ENCODE peak calls at places on chromosome 19, in four cellular contexts. X is mucosa of descending colon, Q is GM12865, P is H9. F is an unnamed sample.
A peak's percentile ranks its signal among the peaks of the same experiment; 100 is the strongest.

GRCh38 chr19:16435238-16435911 is 36.4 kb downstream of the EPS15L1 start:
- DNase-seq in X (peak; percentile 45), P (no peak), Q (no peak), F (no peak)

GRCh38 chr19:35995655-35995993 is 636 bp downstream of the SDHAF1 start:
- DNase-seq in X (peak; percentile 42), Q (peak; percentile 76), P (peak; percentile 77), F (no peak)

GRCh38 chr19:12580180-12580694 is 29.0 kb upstream of the ZNF564 start:
- DNase-seq in X (no peak), P (no peak), Q (no peak), F (no peak)

GRCh38 chr19:13154241-13154778 is 4.1 kb downstream of the IER2 start:
- DNase-seq in X (peak; percentile 93), P (peak; percentile 41), Q (peak; percentile 85), F (peak; percentile 40)

GRCh38 chr19:8396185-8396562 is 6.0 kb downstream of the RAB11B start:
- DNase-seq in P (no peak), X (no peak), Q (no peak), F (no peak)

GRCh38 chr19:41626877-41627276 is at the start of gene CEACAM4:
- DNase-seq in Q (no peak), P (peak; percentile 13), X (peak; percentile 14), F (no peak)

GRCh38 chr19:4229179-4229931 is at the start of gene EBI3:
- DNase-seq in X (no peak), P (peak; percentile 54), Q (peak; percentile 96), F (peak; percentile 26)

GRCh38 chr19:14487370-14488125 is 8.4 kb downstream of the GIPC1 start:
- DNase-seq in P (no peak), Q (no peak), X (no peak), F (no peak)

GRCh38 chr19:47762151-47762550 is 16.4 kb upstream of the SELENOW start:
- DNase-seq in X (no peak), Q (no peak), P (no peak), F (no peak)

GRCh38 chr19:41192574-41193419 is at the start of gene CYP2S1:
- DNase-seq in P (peak; percentile 78), X (peak; percentile 82), Q (no peak), F (peak; percentile 52)

GRCh38 chr19:44623080-44623479 is 9.7 kb downstream of the IGSF23 start:
- DNase-seq in Q (no peak), P (no peak), X (no peak), F (no peak)

GRCh38 chr19:45058622-45059159 is 17.6 kb downstream of the ZNF296 start:
- DNase-seq in X (no peak), P (no peak), Q (no peak), F (no peak)

GRCh38 chr19:47352095-47352494 is 3.0 kb downstream of the DHX34 start:
- DNase-seq in X (no peak), Q (no peak), P (no peak), F (no peak)

GRCh38 chr19:42352216-42352892 is 26.9 kb downstream of the MEGF8 start:
- DNase-seq in Q (peak; percentile 62), X (no peak), P (no peak), F (no peak)

GRCh38 chr19:3656747-3657394 is 30.3 kb upstream of the CACTIN start:
- DNase-seq in P (no peak), X (no peak), Q (no peak), F (no peak)

GRCh38 chr19:4579389-4579788 is 19.9 kb upstream of the SEMA6B start:
- DNase-seq in X (no peak), Q (no peak), P (no peak), F (no peak)

GRCh38 chr19:33610588-33610987 is 11.2 kb upstream of the CHST8 start:
- DNase-seq in X (no peak), Q (no peak), P (no peak), F (no peak)

GRCh38 chr19:36363845-36364244 is 15.2 kb downstream of the ZFP14 start:
- DNase-seq in P (no peak), Q (no peak), X (no peak), F (no peak)

GRCh38 chr19:43820098-43820860 is 6.8 kb upstream of the ZNF283 start:
- DNase-seq in X (peak; percentile 31), P (peak; percentile 57), Q (no peak), F (no peak)

GRCh38 chr19:11208526-11209471 is 11.5 kb upstream of the KANK2 start:
- DNase-seq in X (no peak), P (peak; percentile 24), Q (no peak), F (no peak)

GRCh38 chr19:13096968-13097330 is 5.7 kb downstream of the LYL1 start:
- DNase-seq in Q (no peak), P (no peak), X (no peak), F (no peak)

GRCh38 chr19:47228168-47228936 is 2.6 kb downstream of the BBC3 start:
- DNase-seq in P (peak; percentile 73), Q (peak; percentile 57), X (peak; percentile 54), F (peak; percentile 31)

GRCh38 chr19:39133431-39134270 is 8.1 kb downstream of the PAK4 start:
- DNase-seq in Q (no peak), X (no peak), P (no peak), F (no peak)

GRCh38 chr19:46644720-46645119 is 8.7 kb upstream of the GNG8 start:
- DNase-seq in P (no peak), Q (no peak), X (no peak), F (no peak)

GRCh38 chr19:41427647-41428480 is 690 bp upstream of the B3GNT8 start:
- DNase-seq in Q (no peak), X (peak; percentile 55), P (peak; percentile 39), F (no peak)

GRCh38 chr19:5031231-5032100 is 62.6 kb downstream of the KDM4B start:
- DNase-seq in Q (peak; percentile 81), X (peak; percentile 88), P (peak; percentile 92), F (peak; percentile 90)

GRCh38 chr19:13764821-13765394 is 586 bp downstream of the MRI1 start:
- DNase-seq in X (peak; percentile 31), Q (peak; percentile 48), P (no peak), F (no peak)

GRCh38 chr19:7845390-7846179 is 15.6 kb downstream of the EVI5L start:
- DNase-seq in P (peak; percentile 20), Q (no peak), X (no peak), F (no peak)

GRCh38 chr19:15129856-15130580 is 22.8 kb downstream of the SYDE1 start:
- DNase-seq in Q (no peak), P (no peak), X (no peak), F (no peak)

GRCh38 chr19:32336259-32337111 is 8.9 kb upstream of the ZNF507 start:
- DNase-seq in P (no peak), Q (no peak), X (no peak), F (no peak)
- TF ChIP-seq CTCF in P (no peak), Q (no peak), X (no peak), F (no peak)

GRCh38 chr19:387777-388176 is 21.2 kb downstream of the C2CD4C start:
- DNase-seq in Q (no peak), P (no peak), X (no peak), F (no peak)

GRCh38 chr19:383040-383439 is 25.9 kb downstream of the C2CD4C start:
- DNase-seq in P (no peak), Q (no peak), X (no peak), F (no peak)

GRCh38 chr19:384801-385169 is 24.2 kb downstream of the C2CD4C start:
- DNase-seq in P (no peak), X (no peak), Q (peak; percentile 21), F (no peak)

GRCh38 chr19:379796-380195 is 29.2 kb downstream of the C2CD4C start:
- DNase-seq in X (no peak), P (no peak), Q (no peak), F (no peak)

DNA sequence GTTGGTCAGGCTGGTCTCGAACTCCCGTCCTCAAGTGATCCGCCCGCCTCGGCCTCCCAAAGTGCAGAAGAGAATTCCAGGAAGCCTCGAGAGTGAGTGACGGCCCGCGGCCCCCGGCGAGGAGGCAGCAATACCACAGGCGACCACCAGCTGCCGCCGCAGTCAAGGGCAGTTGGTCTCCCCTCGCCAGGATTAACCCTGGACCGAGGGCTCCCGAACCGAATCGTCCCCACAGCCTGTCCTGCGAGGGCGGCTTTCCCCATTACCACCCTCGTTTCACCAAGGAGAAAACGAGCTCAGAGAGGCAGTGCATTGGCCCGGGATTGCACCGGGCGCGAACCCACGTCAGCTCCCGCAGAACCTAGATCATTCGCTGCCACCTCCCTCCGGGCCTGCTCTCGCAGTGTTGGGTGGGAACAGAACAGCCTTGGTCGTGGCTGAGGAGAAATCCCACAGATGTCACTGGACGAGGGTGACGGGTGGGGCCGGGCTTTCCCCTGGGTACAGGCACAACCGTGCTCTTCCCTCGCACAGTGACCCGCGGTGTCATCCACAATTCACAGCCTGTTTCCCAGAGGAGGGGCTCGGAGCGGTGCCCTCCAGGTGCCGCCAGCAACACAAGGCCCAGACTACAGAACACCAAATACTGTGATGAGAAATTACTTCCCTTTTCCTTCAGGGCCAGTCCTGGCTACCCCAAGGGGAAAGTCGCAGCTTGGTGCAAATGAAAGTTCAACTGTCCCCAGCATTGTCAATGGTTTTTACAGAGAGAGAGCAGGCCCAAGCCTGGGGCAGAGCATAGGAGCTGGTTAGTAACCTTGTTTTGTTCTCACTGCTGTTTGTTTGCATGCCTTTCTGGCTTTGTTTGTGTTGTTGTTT is 24.8 kb downstream of the C2CD4C start:
- DNase-seq in X (no peak), P (peak; percentile 84), Q (no peak), F (no peak)
- TF ChIP-seq CTCF in X (peak; percentile 18), P (peak; percentile 90), Q (no peak), F (peak; percentile 74)

DNA sequence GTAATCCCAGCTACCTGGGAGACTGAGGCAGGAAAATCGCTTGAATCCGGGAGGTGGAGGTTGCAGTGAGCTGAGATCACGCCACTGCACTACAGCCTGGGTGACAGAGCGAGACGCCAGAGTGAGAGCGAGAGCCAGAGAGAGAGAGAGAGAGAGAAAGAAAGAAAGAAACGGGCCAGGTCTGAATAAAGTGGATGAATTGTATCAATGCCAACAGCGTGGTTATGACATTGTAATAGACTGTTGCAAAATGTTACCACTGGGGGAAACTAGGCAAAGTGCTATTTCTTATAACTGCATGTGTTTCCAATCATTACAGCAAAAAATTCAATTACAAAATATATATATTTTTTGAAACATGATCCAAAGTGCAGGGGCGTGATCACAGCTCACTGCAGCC is 11.8 kb upstream of the BTBD2 start:
- DNase-seq in Q (no peak), X (no peak), P (no peak), F (no peak)
- TF ChIP-seq CTCF in Q (no peak), X (no peak), P (no peak), F (no peak)

DNA sequence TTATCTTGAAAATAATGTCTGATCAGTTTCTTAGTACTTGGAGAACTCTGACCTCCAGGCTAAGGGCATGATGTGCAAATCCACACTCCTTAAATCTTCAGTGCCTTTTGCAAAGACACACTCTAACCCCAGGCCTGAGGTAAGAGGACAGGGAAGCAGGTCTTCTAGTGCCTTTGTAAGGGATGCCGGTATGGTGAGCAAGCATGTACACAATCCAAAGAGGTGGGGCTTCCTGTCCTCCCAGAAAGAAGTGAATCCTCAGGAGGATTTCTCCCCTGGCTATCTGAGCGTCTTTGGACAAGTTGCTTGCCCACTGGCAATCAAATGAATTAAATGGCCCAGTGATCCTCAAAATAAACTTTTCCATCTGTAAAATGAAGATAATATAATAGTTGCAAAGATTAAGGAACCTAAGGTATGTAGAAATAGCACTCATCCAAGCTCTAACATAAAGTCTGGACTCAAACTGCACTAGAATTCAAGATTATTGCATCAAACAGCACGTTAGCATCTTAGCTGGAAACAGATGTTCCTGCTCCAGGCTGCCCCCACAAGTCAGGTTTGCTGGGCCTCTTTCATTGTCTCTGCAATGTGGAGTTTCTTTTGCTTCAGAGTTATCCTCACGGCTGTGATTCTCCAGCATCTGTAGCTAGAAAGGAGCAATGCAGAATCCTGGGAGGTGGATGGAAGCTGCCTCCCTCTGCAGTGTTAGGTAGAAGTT is 249.6 kb downstream of the TSHZ3 start:
- DNase-seq in Q (no peak), P (no peak), X (no peak), F (no peak)
- TF ChIP-seq CTCF in Q (no peak), P (no peak), X (no peak), F (no peak)

GRCh38 chr19:19354932-19355331 is 34.3 kb downstream of the MAU2 start:
- DNase-seq in P (no peak), X (no peak), Q (no peak), F (no peak)
- TF ChIP-seq CTCF in P (no peak), X (no peak), Q (no peak), F (no peak)

F was measured in progenitor cell of endocrine pancreas.